ENCODE peak calls at places on chromosomes 11 and 22, in four cellular contexts. M is H1, N is HepG2, J is GM12878. B is an unnamed sample.

GRCh38 chr11:4068962-4069361 is 25.6 kb upstream of the RRM1 start:
- DNase-seq in M (no peak), N (no peak), J (no peak), B (no peak)

GRCh38 chr22:23204541-23205157 is 24.3 kb downstream of the BCR start:
- DNase-seq in M (no peak), N (no peak), J (no peak), B (peak)

GRCh38 chr11:57751676-57752253 is at the start of gene BTBD18:
- DNase-seq in M (peak), N (peak), J (no peak), B (peak)

GRCh38 chr11:104705475-104706195 is 192.6 kb downstream of the CASP12 start:
- DNase-seq in M (no peak), N (no peak), J (peak), B (no peak)

GRCh38 chr11:130623909-130624668 is 175.6 kb downstream of the ADAMTS15 start:
- DNase-seq in M (no peak), N (no peak), J (no peak), B (no peak)

GRCh38 chr11:102495161-102496042 is 35.1 kb downstream of the MMP7 start:
- DNase-seq in M (peak), N (peak), J (peak), B (peak)

GRCh38 chr11:61914471-61915171 is 2.7 kb downstream of the RAB3IL1 start:
- DNase-seq in M (no peak), N (no peak), J (no peak), B (peak)

GRCh38 chr11:67271548-67272284 is 5.4 kb downstream of the GRK2 start:
- DNase-seq in M (no peak), N (no peak), J (peak), B (no peak)

GRCh38 chr22:28560005-28560742 is 119.5 kb downstream of the TTC28 start:
- DNase-seq in M (no peak), N (no peak), J (no peak), B (no peak)

GRCh38 chr11:6604081-6604626 is 580 bp downstream of the ILK start:
- DNase-seq in M (no peak), N (peak), J (no peak), B (peak)

GRCh38 chr11:79182794-79183193 is 258.0 kb downstream of the TENM4 start:
- DNase-seq in M (no peak), N (no peak), J (no peak), B (no peak)

GRCh38 chr11:36398261-36398953 is 102.3 kb downstream of the PRR5L start:
- DNase-seq in M (no peak), N (no peak), J (no peak), B (no peak)

GRCh38 chr22:21949948-21950347 is 2.7 kb downstream of the PPM1F start:
- DNase-seq in M (no peak), N (no peak), J (no peak), B (no peak)

GRCh38 chr11:107545101-107545514 is 20.4 kb downstream of the ALKBH8 start:
- DNase-seq in M (no peak), N (no peak), J (no peak), B (no peak)

GRCh38 chr11:62905286-62905685 is 15.9 kb downstream of the CHRM1 start:
- DNase-seq in M (no peak), N (no peak), J (no peak), B (no peak)

GRCh38 chr22:37716708-37717107 is 19.9 kb downstream of the TRIOBP start:
- DNase-seq in M (no peak), N (no peak), J (no peak), B (no peak)

GRCh38 chr11:75816561-75817239 is 1.7 kb downstream of the UVRAG start:
- DNase-seq in M (no peak), N (no peak), J (no peak), B (no peak)

DNA sequence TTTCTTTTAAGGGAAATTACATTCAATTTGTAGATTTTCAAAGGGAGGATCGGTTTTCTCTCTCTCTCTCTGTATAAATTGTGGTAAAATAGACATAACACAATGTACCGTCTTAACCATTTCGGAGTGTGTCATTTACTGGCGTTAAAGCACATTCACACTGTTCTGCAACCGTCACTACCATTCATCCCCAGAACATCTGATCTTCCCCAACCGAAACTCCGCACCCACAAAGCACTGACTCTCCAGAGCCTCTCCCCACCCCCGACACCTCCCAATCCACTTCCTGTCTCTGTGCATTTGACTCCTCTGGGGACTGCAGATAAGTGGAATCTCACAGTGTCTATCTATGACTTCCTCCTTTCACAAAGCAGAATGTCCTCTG is 15.9 kb upstream of the GRAMD4 start:
- DNase-seq in M (no peak), N (no peak), J (peak), B (no peak)
- TF ChIP-seq RFX5 in M (no peak), N (no peak), J (no peak), B (no peak)

DNA sequence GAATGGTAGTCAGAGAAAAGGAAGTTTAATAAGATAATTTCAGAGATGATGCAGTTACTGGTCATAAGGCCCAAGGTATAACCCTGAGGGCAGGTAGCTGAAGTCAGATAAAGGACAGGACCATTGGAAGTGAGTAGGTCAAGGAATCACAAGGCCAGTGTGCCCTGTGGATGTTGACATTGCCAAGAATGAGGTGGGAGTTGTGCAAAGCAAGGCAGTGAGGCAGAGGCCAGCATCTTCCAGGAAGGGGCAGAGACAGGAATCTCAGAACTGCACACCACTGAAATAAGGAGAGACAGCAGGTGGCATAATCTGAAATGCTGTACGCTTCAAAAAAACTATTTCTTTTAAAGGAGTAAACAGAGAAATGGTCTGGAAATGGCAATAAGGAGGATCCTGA is 61.4 kb downstream of the ABTB2 start:
- DNase-seq in M (no peak), N (no peak), J (no peak), B (no peak)
- TF ChIP-seq TCF12 in M (no peak), N (no peak), J (no peak), B (no peak)

GRCh38 chr11:129277216-129277838 is 85.2 kb upstream of the ARHGAP32 start:
- DNase-seq in M (no peak), N (peak), J (no peak), B (no peak)

GRCh38 chr11:129281471-129282268 is 89.5 kb upstream of the ARHGAP32 start:
- DNase-seq in M (no peak), N (no peak), J (no peak), B (no peak)

GRCh38 chr11:129278586-129279319 is 86.6 kb upstream of the ARHGAP32 start:
- DNase-seq in M (no peak), N (no peak), J (no peak), B (peak)

GRCh38 chr11:129280027-129280811 is 88.1 kb upstream of the ARHGAP32 start:
- DNase-seq in M (no peak), N (peak), J (no peak), B (peak)

GRCh38 chr11:129279326-129280026 is 87.4 kb upstream of the ARHGAP32 start:
- DNase-seq in M (peak), N (peak), J (no peak), B (peak)
- TF ChIP-seq CHD2 in M (no peak), N (no peak), J (no peak), B (no peak)

GRCh38 chr11:2549876-2550605 is 105.2 kb downstream of the KCNQ1 start:
- DNase-seq in M (no peak), N (no peak), J (no peak), B (no peak)
- TF ChIP-seq RFX5 in M (no peak), N (no peak), J (no peak), B (no peak)

GRCh38 chr11:1168721-1169161 is 11.0 kb downstream of the MUC5AC start:
- DNase-seq in M (no peak), N (no peak), J (no peak), B (peak)

GRCh38 chr11:1168256-1168655 is 10.5 kb downstream of the MUC5AC start:
- DNase-seq in M (no peak), N (no peak), J (no peak), B (peak)

GRCh38 chr11:1167751-1168231 is 10.0 kb downstream of the MUC5AC start:
- DNase-seq in M (no peak), N (no peak), J (no peak), B (peak)

GRCh38 chr11:1165256-1166041 is 7.7 kb downstream of the MUC5AC start:
- DNase-seq in M (no peak), N (no peak), J (no peak), B (peak)

GRCh38 chr11:1167256-1167655 is 9.5 kb downstream of the MUC5AC start:
- DNase-seq in M (no peak), N (no peak), J (no peak), B (no peak)
- TF ChIP-seq TCF12 in M (no peak), N (no peak), J (no peak), B (no peak)

DNA sequence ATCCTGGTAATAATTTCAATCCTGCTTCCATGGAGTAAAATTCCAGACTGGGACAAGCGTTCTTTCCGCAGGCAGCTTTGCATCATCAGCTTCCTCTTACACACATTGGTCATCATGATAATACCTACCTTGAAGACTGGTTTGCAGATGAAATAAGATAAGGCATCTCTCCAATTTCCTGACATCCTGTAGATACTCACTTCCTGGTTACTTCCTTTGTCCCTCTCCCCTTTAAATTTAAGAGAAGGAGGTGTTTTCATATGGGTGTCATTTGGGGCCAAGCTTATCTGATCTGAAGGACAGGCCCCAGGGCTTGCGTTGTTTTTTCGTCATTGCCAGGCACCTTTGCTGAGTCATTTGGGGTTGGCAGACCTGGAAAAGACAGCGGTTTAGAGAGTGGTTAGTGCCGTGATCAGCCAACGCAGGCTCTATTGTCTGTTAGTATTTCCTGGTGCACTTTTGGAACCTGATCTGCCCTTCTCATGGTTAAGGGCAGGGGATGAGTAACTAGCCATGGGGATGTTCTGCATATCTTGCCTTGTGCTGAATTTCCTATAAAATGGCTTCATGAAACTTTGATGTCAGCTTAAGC is 24.1 kb downstream of the GRAMD1B start:
- DNase-seq in M (no peak), N (no peak), J (no peak), B (no peak)
- TF ChIP-seq CHD2 in M (no peak), N (no peak), J (no peak), B (no peak)

DNA sequence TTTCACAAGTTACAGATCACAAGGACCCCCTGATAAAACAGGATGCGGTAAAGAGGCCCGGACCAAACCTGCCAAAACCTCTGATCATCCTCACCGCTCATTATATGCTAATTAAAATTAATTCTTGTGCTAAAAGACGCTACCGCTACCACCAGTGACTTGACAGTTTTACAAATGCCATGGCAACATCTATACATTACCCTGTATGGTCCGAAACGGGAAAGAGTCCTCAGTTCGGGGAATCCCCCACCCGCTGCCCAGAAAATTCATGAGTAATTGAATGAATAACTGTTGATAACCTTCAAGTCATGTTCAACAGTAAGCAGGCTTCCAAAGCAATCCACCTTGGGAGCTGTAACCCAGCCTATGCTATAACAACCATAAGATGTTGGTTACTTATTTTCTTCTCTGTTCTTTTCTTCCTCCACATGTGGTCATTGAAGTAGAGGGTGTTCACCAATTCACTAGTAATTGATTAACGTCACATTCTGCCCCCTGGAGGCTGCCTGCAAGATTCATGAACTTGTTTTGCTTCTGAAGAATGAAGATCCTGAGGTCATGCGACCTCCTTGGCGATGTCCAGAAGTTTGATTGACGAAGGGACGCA is 20.6 kb downstream of the APOBEC3H start:
- DNase-seq in M (no peak), N (peak), J (peak), B (no peak)
- TF ChIP-seq RFX5 in M (no peak), N (no peak), J (no peak), B (no peak)

DNA sequence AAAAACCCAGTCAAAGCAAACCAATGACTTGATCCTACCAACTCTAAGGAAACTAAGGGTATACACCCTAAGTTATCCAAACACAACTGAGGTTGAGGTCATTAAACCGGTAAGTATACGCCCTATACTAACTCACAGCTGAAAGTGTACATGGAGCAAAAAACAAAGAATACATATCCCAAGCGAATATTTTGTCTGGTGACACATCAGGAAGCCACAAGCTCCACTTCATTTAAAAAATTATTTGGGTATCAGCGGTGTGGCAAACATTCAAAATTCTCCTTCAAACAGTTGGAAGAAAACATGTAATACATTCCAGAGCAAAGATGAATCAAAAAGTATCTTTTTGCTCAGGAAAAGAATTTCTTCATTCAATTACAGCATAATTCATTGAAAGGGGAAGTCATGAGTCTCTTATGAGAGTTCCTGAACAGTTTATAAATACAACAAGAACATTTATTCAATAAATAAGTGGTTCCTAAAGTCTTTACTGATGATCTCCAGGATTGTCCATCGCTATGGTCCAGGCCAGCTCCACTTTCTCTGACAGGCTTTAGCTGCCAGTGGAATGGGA is 4.5 kb upstream of the JAML start:
- DNase-seq in M (no peak), N (no peak), J (no peak), B (no peak)
- TF ChIP-seq TCF12 in M (no peak), N (no peak), J (no peak), B (no peak)

GRCh38 chr11:120629407-120629806 is 117.9 kb downstream of the GRIK4 start:
- DNase-seq in M (peak), N (no peak), J (no peak), B (no peak)
- TF ChIP-seq CHD2 in M (no peak), N (no peak), J (no peak), B (no peak)

B was measured in SK-N-SH.